ENCODE peak calls at places on chromosome X, in five cellular contexts. L is HepG2, F is K562, B is GM12878, N is H1. H is an unnamed sample.

GRCh38 chrX:149916745-149917392 is 12.5 kb upstream of the HSFX4 start:
- DNase-seq in B (peak), N (no peak), L (no peak), F (no peak), H (no peak)

GRCh38 chrX:67604979-67605703 is 61.3 kb downstream of the AR start:
- DNase-seq in L (no peak), N (no peak), B (no peak), F (no peak), H (no peak)

GRCh38 chrX:51798701-51799100 is 55.5 kb downstream of the GSPT2 start:
- DNase-seq in N (no peak), B (no peak), F (no peak), L (no peak), H (no peak)

GRCh38 chrX:55007633-55008032 is 7.5 kb downstream of the APEX2 start:
- DNase-seq in L (peak), F (no peak), B (no peak), N (no peak), H (no peak)

GRCh38 chrX:47643926-47644325 is 6.4 kb downstream of the ELK1 start:
- DNase-seq in N (no peak), F (no peak), B (no peak), L (no peak), H (no peak)

GRCh38 chrX:121754301-121754700 is 706.9 kb downstream of the GLUD2 start:
- DNase-seq in L (no peak), F (no peak), B (no peak), N (no peak), H (no peak)

GRCh38 chrX:38627683-38628082 is 66.3 kb downstream of the TSPAN7 start:
- DNase-seq in L (peak), F (peak), B (no peak), N (no peak), H (peak)

GRCh38 chrX:64151911-64152310 is 53.6 kb downstream of the AMER1 start:
- DNase-seq in B (no peak), N (no peak), L (no peak), F (no peak), H (no peak)

GRCh38 chrX:261167-261857 is 19.9 kb upstream of the PLCXD1 start:
- DNase-seq in L (no peak), N (no peak), F (peak), B (no peak), H (no peak)

GRCh38 chrX:30308263-30309138 is 689 bp downstream of the NR0B1 start:
- DNase-seq in L (no peak), B (no peak), F (no peak), N (peak), H (no peak)

GRCh38 chrX:101025126-101025525 is 26.8 kb downstream of the TRMT2B start:
- DNase-seq in N (no peak), F (no peak), B (no peak), L (no peak), H (no peak)

GRCh38 chrX:68743754-68744153 is 85.1 kb upstream of the EFNB1 start:
- DNase-seq in N (no peak), B (no peak), F (peak), L (no peak), H (no peak)

GRCh38 chrX:30141966-30142365 is 73.4 kb upstream of the MAGEB2 start:
- DNase-seq in F (peak), B (no peak), L (peak), N (no peak), H (peak)

GRCh38 chrX:10416424-10416823 is 204.0 kb downstream of the MID1 start:
- DNase-seq in N (no peak), L (no peak), F (no peak), B (no peak), H (no peak)

GRCh38 chrX:10414872-10415703 is 205.3 kb downstream of the MID1 start:
- DNase-seq in N (no peak), B (no peak), F (no peak), L (no peak), H (no peak)

GRCh38 chrX:10415704-10416001 is 204.7 kb downstream of the MID1 start:
- DNase-seq in N (no peak), B (no peak), L (no peak), F (no peak), H (no peak)

DNA sequence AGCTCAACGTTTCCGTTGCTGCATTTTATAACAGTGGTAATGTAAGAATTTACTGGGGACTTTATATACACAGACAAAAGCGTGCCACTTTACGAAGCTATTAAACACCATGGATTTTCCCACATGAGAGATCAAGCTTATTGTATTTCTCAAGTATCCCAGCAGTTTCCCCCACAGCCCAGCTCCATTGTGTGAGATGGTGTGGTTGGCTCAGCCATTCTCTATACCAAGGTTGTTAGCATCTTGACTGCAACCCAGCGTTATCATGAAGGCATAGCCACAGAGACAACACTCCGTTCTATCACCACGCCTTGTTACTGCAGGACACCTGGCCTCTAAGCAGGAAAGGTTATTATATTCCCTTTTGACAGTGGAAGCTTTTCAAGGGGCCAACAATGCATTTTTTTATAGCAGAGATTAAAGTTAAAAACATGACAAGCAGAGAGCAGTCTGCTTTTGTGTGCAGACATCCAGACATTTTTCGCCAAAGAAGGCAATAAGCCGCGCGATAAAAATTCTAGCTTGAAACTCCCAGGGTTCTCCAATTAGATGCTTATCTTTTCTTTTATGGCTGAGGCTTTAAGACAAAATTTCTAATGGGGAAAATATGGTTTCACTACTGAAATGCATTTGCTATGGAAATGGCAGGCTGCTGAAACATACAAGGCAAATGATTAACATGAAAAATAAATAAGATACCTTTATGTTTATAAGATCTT is 206.1 kb downstream of the MID1 start:
- DNase-seq in F (no peak), N (no peak), L (no peak), B (no peak), H (no peak)
- H2AFZ ChIP-seq in F (no peak), N (no peak), L (no peak), B (no peak), H (no peak)

GRCh38 chrX:77200663-77201062 is 246.5 kb upstream of the FGF16 start:
- DNase-seq in L (no peak), B (no peak), N (no peak), F (no peak), H (no peak)
- TF ChIP-seq ATF3 in L (no peak), B (no peak), N (no peak), F (no peak), H (no peak)

DNA sequence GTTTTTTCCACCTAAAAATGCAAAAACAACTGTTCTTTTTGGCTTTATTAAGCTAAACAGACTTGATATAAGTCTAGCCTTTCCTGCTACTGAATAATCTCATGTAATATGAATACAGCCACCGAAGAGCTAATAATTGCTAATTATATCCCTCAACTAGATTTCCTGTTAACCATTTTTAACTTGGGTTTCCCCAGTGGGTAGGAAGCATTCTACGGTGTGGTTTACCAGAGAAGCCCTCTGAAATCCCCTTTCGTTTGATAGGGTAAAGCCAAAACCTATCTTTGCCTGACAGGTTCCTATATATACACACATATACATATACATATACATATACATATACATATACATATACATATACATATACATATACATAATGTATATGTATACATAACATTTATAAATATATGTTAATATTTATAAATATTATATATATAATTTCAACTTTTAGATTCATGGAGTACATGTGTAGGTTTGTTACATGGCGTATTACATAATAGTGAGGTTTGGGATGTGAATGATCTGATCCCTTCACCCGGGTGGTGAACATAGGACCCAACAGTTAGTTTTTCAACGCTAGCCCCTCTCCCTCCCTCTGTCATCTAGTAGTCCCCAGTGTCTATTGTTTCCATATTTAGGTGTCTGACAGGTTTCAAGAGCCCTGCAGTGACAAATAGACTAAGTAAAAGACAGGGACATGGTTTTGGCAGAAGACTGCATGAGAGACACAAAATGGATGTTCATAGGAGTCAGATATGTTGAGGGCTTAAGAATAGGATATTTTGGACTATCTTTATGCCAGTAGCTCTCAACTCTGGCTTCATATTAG is 62.4 kb downstream of the ATXN3L start:
- DNase-seq in F (no peak), N (no peak), B (peak), L (no peak), H (no peak)
- H2AFZ ChIP-seq in F (no peak), N (no peak), B (no peak), L (no peak), H (no peak)

GRCh38 chrX:40267334-40268118 is 169.8 kb upstream of the BCOR start:
- DNase-seq in F (no peak), L (no peak), N (no peak), B (peak), H (no peak)
- TF ChIP-seq ATF3 in F (no peak), L (no peak), N (no peak), B (no peak), H (no peak)

DNA sequence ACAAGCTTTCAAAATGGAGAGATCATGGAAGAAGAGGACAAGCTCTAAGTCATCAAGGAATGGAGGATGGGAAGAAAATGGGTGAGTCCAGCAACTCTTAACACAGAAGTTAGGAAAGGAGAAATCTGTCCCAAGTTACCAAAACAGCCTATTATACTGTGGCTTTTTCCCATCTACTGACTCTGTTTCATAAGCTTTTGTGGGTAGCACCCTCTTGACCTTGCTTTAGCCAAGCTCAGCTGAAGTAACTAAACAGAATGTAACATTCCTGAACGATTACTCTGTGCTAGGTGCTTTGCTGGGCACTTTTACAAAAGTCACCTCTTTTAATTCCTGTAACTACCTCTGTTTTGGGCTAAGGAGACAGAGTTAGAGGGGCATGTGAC is 54.8 kb downstream of the MAP7D2 start:
- DNase-seq in F (no peak), B (no peak), N (no peak), L (peak), H (no peak)
- H2AFZ ChIP-seq in F (no peak), B (no peak), N (no peak), L (no peak), H (no peak)

DNA sequence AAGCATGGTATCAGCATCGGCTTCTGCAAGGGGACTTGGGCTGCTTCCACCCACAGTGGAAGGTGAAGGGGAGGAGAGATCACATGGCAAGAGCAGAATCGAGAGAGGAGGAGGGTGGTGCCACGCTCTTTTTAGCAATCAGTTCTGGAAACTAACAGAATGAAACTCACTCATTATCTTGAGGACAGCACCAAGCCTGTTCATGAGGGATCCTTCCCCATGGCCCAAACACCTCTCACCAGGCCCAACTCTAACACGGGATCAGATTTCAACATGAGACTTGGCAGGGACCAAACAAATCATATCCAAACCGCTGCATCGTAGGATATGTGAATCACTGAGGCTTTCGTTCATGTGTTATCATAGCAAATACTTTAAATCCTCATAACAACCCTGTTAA is 125.5 kb downstream of the GPC3 start:
- DNase-seq in N (no peak), F (no peak), B (no peak), L (no peak), H (no peak)
- TF ChIP-seq ATF3 in N (no peak), F (no peak), B (no peak), L (no peak), H (no peak)